ENCODE peak calls at places on chromosomes 7 and 10, in seven cellular contexts. N is adrenal gland, H is mesenchymal stem cell, S is brain microvascular endothelial cell, T is right lobe of liver, C is aorta, F is WERI-Rb-1. M is an unnamed sample.
A peak's percentile ranks its signal among the peaks of the same experiment; 100 is the strongest.

GRCh38 chr10:93554760-93555432 is 11.6 kb upstream of the FFAR4 start:
- DNase-seq in N (peak; percentile 79), H (peak; percentile 69), S (peak; percentile 75), T (peak; percentile 84), C (peak; percentile 93), F (peak; percentile 92), M (no peak)

GRCh38 chr10:28291881-28292297 is 11.0 kb downstream of the MPP7 start:
- DNase-seq in N (peak; percentile 34), H (peak; percentile 63), S (peak; percentile 96), T (no peak), C (no peak), F (no peak), M (no peak)

GRCh38 chr7:106793015-106793651 is 71.9 kb upstream of the PIK3CG start:
- DNase-seq in N (no peak), H (peak; percentile 33), S (no peak), T (no peak), C (no peak), F (no peak), M (no peak)

GRCh38 chr7:107078517-107078966 is 34.0 kb downstream of the PRKAR2B start:
- DNase-seq in N (peak; percentile 93), H (peak; percentile 76), S (peak; percentile 45), T (no peak), C (no peak), F (no peak), M (no peak)

GRCh38 chr7:66353547-66353946 is 148.4 kb downstream of the TPST1 start:
- DNase-seq in N (no peak), H (no peak), S (no peak), T (peak; percentile 55), C (no peak), F (no peak), M (no peak)

GRCh38 chr10:124481717-124482116 is 20.1 kb downstream of the LHPP start:
- DNase-seq in N (no peak), H (no peak), S (no peak), T (no peak), C (no peak), F (no peak), M (no peak)

GRCh38 chr7:111835066-111835465 is 272.8 kb upstream of the IMMP2L start:
- DNase-seq in N (no peak), H (no peak), S (peak; percentile 65), T (no peak), C (no peak), F (no peak), M (no peak)

GRCh38 chr10:7667262-7668141 is 736 bp upstream of the ITIH5 start:
- DNase-seq in N (no peak), H (no peak), S (no peak), T (no peak), C (peak; percentile 75), F (no peak), M (peak; percentile 6)

GRCh38 chr7:11261470-11261869 is 287.8 kb downstream of the PHF14 start:
- DNase-seq in N (peak; percentile 18), H (peak; percentile 13), S (no peak), T (peak; percentile 87), C (no peak), F (no peak), M (no peak)

GRCh38 chr7:47327698-47328391 is 254.1 kb downstream of the TNS3 start:
- DNase-seq in N (peak; percentile 84), H (peak; percentile 92), S (peak; percentile 73), T (peak; percentile 67), C (peak; percentile 94), F (no peak), M (no peak)
- H3K27ac ChIP-seq in N (peak overlapping the region; percentile 75), H (peak overlapping the region; percentile 84), S (peak overlapping the region; percentile 66), T (peak overlapping the region; percentile 59), C (peak overlapping the region; percentile 87), F (no peak overlapping the region), M (no peak overlapping the region)

DNA sequence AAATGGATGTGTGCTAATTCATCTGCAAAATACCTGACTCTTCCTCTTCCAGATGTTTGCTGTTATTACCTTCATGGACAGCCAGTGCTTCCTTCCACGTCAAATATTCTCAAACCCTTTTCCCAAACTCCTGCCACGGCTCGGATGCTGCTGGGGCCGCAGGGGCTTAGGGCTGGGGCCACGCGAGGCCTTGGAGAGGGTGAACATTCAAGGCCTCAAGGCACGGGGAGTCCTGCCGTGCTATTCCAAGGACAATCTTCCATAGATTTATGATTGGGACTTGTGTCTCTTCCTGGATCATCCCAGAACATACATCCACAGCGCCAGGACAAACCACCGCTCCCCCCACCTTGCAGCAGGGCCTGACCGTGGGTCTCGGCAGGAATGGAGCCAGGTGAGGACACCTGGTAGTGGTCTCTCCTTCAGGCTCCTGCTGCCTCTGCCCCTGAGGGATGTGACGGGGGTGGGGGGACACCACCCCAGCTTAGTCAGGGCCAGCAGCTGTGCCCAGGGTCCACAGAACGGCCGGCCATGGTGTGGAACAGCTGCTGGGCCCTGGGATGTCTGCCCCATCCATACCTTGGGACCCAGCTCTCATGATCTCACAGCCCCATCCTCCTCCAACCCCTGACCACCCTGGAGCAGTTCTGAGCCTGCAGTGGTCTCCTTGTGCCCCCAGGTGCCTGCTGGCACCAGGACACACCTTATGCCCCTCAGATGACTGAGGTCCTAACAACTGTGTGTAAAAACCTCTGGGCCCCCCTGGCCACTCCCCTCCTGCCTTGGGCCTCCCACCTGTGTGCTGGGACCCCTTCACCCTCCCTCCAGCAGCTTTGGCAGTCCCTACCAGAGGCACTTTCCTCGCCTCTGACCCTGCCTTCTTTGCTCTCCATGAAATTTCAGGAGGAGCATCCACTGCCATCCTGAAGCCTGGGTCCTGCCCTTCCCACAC is 16.7 kb downstream of the VIPR2 start:
- DNase-seq in N (no peak), H (no peak), S (no peak), T (peak; percentile 36), C (peak; percentile 53), F (no peak), M (no peak)
- H3K4me3 ChIP-seq in N (no peak overlapping the region), H (no peak overlapping the region), S (no peak overlapping the region), T (no peak overlapping the region), C (no peak overlapping the region), F (no peak overlapping the region), M (no peak overlapping the region)

DNA sequence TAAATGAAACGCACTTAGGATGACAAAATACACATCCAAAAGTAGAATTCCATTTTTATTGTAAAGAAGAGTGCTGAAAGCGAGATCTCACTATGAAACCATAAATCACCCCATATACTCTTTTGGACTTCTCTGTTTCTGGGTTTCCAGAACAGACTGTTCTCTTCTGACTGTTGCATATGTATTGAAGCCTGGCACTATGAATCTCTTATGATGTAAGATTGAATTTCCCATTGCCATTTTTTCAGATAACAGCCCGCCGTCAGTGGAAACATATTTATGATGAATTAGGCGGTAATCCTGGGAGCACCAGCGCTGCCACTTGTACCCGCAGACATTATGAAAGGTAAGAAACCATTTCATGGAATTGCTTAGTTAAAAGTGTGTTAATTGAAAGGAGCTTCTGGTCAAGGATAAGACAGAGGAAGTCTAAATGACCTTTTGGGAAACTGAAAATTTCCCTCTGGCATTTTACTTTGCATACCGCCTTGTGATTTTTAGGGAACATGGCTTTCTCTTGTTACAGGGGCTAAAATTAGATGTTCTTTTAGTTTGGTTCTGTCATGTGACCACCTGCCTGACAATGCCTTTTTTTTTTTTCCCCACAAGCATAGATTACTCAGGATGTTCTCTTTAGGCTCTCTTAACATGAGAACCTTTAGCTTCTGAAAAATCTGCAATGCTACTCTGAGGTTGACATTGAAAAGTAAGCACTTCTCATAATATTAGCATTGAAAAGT is 168.1 kb downstream of the ARID5B start:
- DNase-seq in N (no peak), H (no peak), S (no peak), T (no peak), C (no peak), F (no peak), M (no peak)
- H3K36me3 ChIP-seq in N (peaks cover 2% of the 10 kb centered on the region), H (peaks cover 95% of the 10 kb centered on the region), S (peaks cover 52% of the 10 kb centered on the region), T (no peaks in the 10 kb centered on the region), C (peaks cover 9% of the 10 kb centered on the region), F (no peaks in the 10 kb centered on the region), M (peaks cover 16% of the 10 kb centered on the region)

DNA sequence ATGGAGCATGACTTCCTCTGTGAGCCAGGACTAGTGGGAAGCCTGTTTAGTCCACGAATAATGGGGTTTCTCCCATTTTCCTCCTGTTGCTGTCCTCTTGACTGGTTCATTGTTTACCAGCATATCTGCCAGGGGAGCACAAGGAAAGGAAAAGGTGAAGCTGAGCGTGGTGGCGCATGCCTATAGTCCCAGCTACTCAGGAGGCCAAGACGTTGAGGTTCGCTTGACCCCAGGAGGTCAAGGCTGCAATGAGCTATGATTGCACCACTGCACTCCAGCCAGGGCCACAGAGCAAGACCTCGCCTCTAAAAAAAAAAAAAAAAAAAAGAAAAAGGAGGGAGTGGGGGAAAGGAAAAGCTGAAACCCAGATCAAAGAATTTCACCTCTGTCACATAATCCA is 5.8 kb upstream of the IL2RA start:
- DNase-seq in N (no peak), H (no peak), S (no peak), T (no peak), C (no peak), F (no peak), M (no peak)
- H3K27ac ChIP-seq in N (no peak overlapping the region), H (no peak overlapping the region), S (no peak overlapping the region), T (no peak overlapping the region), C (no peak overlapping the region), F (no peak overlapping the region), M (no peak overlapping the region)